ENCODE peak calls at places on chromosomes 5 and 9, in four cellular contexts. U is frontal cortex; O is HTR-8/SVneo; K is stimulated activated CD4-positive, alpha-beta T cell treated with anti-CD3 and anti-CD28 coated beads, Interleukin-4, amount 100 ng/mL, for 1 hour. D is an unnamed sample.

GRCh38 chr5:180122875-180123274 is 51.3 kb upstream of the RNF130 start:
- DNase-seq in U (no peak), O (no peak), K (no peak), D (no peak)

GRCh38 chr5:43007911-43008368 is 32.2 kb downstream of the ANXA2R start:
- DNase-seq in K (peak), U (no peak), O (peak), D (peak)

GRCh38 chr5:42824347-42824976 is 12.8 kb upstream of the SELENOP start:
- DNase-seq in K (no peak), O (no peak), U (no peak), D (no peak)

GRCh38 chr5:44885903-44886302 is 77.2 kb downstream of the MRPS30 start:
- DNase-seq in K (no peak), O (peak), U (no peak), D (no peak)

GRCh38 chr5:147578228-147579024 is 68.6 kb upstream of the DPYSL3 start:
- DNase-seq in K (no peak), O (peak), U (no peak), D (no peak)

GRCh38 chr5:180620014-180620413 is 28.7 kb upstream of the SCGB3A1 start:
- DNase-seq in K (no peak), U (no peak), O (no peak), D (no peak)

GRCh38 chr9:92611621-92612275 is 58.2 kb downstream of the IPPK start:
- DNase-seq in O (no peak), U (no peak), K (no peak), D (no peak)

GRCh38 chr5:150918613-150919012 is 13.8 kb upstream of the ZNF300 start:
- DNase-seq in K (no peak), U (no peak), O (peak), D (no peak)

GRCh38 chr5:15827786-15828185 is 327.8 kb downstream of the FBXL7 start:
- DNase-seq in K (no peak), O (no peak), U (no peak), D (no peak)

GRCh38 chr5:168696611-168697010 is 117.4 kb upstream of the PANK3 start:
- DNase-seq in U (no peak), O (no peak), K (no peak), D (no peak)

GRCh38 chr5:156552855-156553358 is 225.9 kb downstream of the SGCD start:
- DNase-seq in K (no peak), O (no peak), U (no peak), D (no peak)

GRCh38 chr5:159021360-159022177 is 78.1 kb downstream of the EBF1 start:
- DNase-seq in O (no peak), K (no peak), U (no peak), D (no peak)

GRCh38 chr9:131410051-131410491 is 16.2 kb downstream of the PRRC2B start:
- DNase-seq in O (no peak), K (no peak), U (no peak), D (peak)

GRCh38 chr9:11206925-11207324 is 594.1 kb upstream of the PTPRD start:
- DNase-seq in K (no peak), U (no peak), O (no peak), D (no peak)

GRCh38 chr5:78060421-78060820 is 234.1 kb downstream of the AP3B1 start:
- DNase-seq in K (no peak), O (no peak), U (no peak), D (no peak)

GRCh38 chr9:116656535-116656934 is 30.6 kb upstream of the TRIM32 start:
- DNase-seq in O (no peak), U (no peak), K (no peak), D (no peak)

GRCh38 chr5:33997331-33997983 is 10.4 kb downstream of the AMACR start:
- DNase-seq in O (peak), K (no peak), U (peak), D (no peak)

GRCh38 chr9:32581512-32582143 is 8.7 kb upstream of the NDUFB6 start:
- DNase-seq in U (no peak), K (no peak), O (peak), D (no peak)

GRCh38 chr9:86410281-86410680 is 56.1 kb upstream of the TUT7 start:
- DNase-seq in O (no peak), U (no peak), K (no peak), D (no peak)

GRCh38 chr5:117455236-117456233 is 880.9 kb upstream of the SEMA6A start:
- DNase-seq in K (no peak), U (no peak), O (no peak), D (no peak)

GRCh38 chr5:149975409-149975808 is 14.9 kb downstream of the SLC26A2 start:
- DNase-seq in O (no peak), U (no peak), K (no peak), D (no peak)

D was measured in activated effector memory CD4-positive, alpha-beta T cell treated with anti-CD3 and anti-CD28 coated beads, Interleukin-2, amount 50 U/mL, for 16 hours.